ENCODE peak calls at places on chromosomes 13 and 19, in ten cellular contexts. O is IMR-90, A is GM23248, Q is HepG2, G is OCI-LY7, R is fibroblast of lung, I is HCT116, K is astrocyte, S is K562, D is neural progenitor cell. L is an unnamed sample.

GRCh38 chr19:47511681-47512080 is 3.2 kb downstream of the NAPA start:
- DNase-seq in I (no peak), Q (no peak), G (no peak), R (no peak), S (no peak), D (no peak), K (no peak), O (peak), A (peak), L (no peak)

GRCh38 chr13:39876258-39876657 is 220.8 kb downstream of the COG6 start:
- DNase-seq in G (no peak), Q (no peak), R (peak), S (no peak), A (peak), I (no peak), K (peak), D (no peak), O (peak), L (no peak)

GRCh38 chr13:113951246-113951999 is 22.5 kb downstream of the C13orf46 start:
- DNase-seq in O (peak), R (peak), I (peak), A (peak), Q (peak), S (peak), K (no peak), G (peak), D (peak), L (peak)

GRCh38 chr13:32426981-32427851 is 714 bp downstream of the N4BP2L1 start:
- DNase-seq in O (peak), S (no peak), D (peak), R (no peak), K (no peak), A (peak), G (peak), Q (no peak), I (no peak), L (peak)

GRCh38 chr19:13277104-13277809 is 127.0 kb downstream of the IER2 start:
- DNase-seq in D (peak), Q (peak), I (peak), A (peak), K (peak), R (peak), S (peak), G (peak), O (peak), L (peak)

GRCh38 chr13:105047676-105048295 is 1487.7 kb downstream of the EFNB2 start:
- DNase-seq in R (no peak), A (no peak), K (no peak), Q (no peak), D (no peak), G (no peak), S (no peak), I (no peak), O (no peak), L (no peak)

GRCh38 chr13:99380921-99381645 is 73.9 kb upstream of the GPR183 start:
- DNase-seq in G (no peak), I (no peak), S (no peak), K (no peak), R (no peak), O (peak), A (no peak), D (no peak), Q (no peak), L (no peak)

GRCh38 chr13:79772811-79773210 is 291.9 kb downstream of the NDFIP2 start:
- DNase-seq in R (peak), D (no peak), Q (no peak), O (no peak), G (no peak), A (peak), S (no peak), K (no peak), I (no peak), L (no peak)

GRCh38 chr13:24802074-24802473 is 38.1 kb downstream of the RNF17 start:
- DNase-seq in A (peak), D (no peak), R (peak), Q (no peak), I (no peak), K (no peak), S (no peak), G (no peak), O (no peak), L (no peak)

GRCh38 chr19:38389101-38389925 is 816 bp downstream of the SPRED3 start:
- DNase-seq in O (peak), S (no peak), I (no peak), K (peak), R (peak), A (peak), Q (no peak), D (peak), G (no peak), L (no peak)

GRCh38 chr13:38686635-38687245 is at the start of gene FREM2:
- DNase-seq in D (peak), G (no peak), S (no peak), A (peak), R (peak), O (no peak), Q (no peak), K (peak), I (no peak), L (no peak)

GRCh38 chr13:84894749-84895148 is 904.5 kb downstream of the SLITRK6 start:
- DNase-seq in S (no peak), I (no peak), Q (no peak), K (no peak), G (no peak), A (no peak), O (no peak), D (no peak), R (no peak), L (no peak)

GRCh38 chr19:48290923-48291700 is 21.2 kb downstream of the ZNF114 start:
- DNase-seq in I (no peak), S (peak), R (peak), D (peak), G (peak), O (peak), K (peak), A (peak), Q (no peak), L (peak)

GRCh38 chr19:44747739-44748425 is 626 bp upstream of the BCL3 start:
- DNase-seq in A (peak), D (peak), S (no peak), I (no peak), G (no peak), Q (peak), O (peak), R (peak), K (peak), L (peak)

GRCh38 chr19:47419037-47419783 is at the start of gene MEIS3:
- DNase-seq in I (no peak), K (no peak), O (no peak), A (peak), Q (no peak), G (no peak), D (peak), R (no peak), S (peak), L (no peak)

GRCh38 chr19:3178377-3178972 is at the start of gene S1PR4:
- DNase-seq in R (no peak), O (no peak), I (no peak), Q (no peak), S (no peak), K (no peak), A (no peak), G (peak), D (no peak), L (peak)

GRCh38 chr13:37679043-37679442 is 80.5 kb upstream of the POSTN start:
- DNase-seq in G (no peak), A (no peak), D (no peak), Q (no peak), K (no peak), I (no peak), O (no peak), R (no peak), S (no peak), L (no peak)

GRCh38 chr13:110400786-110401533 is 93.9 kb downstream of the COL4A2 start:
- DNase-seq in O (peak), G (no peak), S (no peak), Q (no peak), D (no peak), A (peak), R (peak), K (peak), I (no peak), L (no peak)

GRCh38 chr13:73133536-73133935 is 74.7 kb downstream of the KLF5 start:
- DNase-seq in R (peak), I (no peak), D (no peak), S (no peak), K (peak), A (peak), G (no peak), Q (no peak), O (no peak), L (no peak)

GRCh38 chr19:14677464-14677863 is 2.8 kb upstream of the ADGRE3 start:
- DNase-seq in Q (no peak), O (no peak), S (no peak), I (no peak), K (no peak), D (no peak), A (no peak), R (no peak), G (no peak), L (no peak)

GRCh38 chr19:1001538-1002166 is 1.4 kb downstream of the GRIN3B start:
- DNase-seq in K (no peak), S (peak), D (peak), I (no peak), A (peak), G (peak), O (no peak), R (no peak), Q (no peak), L (peak)

GRCh38 chr19:13011653-13012389 is 16.5 kb downstream of the NFIX start:
- DNase-seq in O (no peak), G (no peak), D (no peak), R (no peak), S (no peak), K (no peak), A (peak), I (no peak), Q (no peak), L (no peak)

GRCh38 chr19:4732680-4733114 is 9.1 kb upstream of the DPP9 start:
- DNase-seq in Q (peak), D (peak), I (peak), R (peak), A (peak), O (peak), S (peak), K (no peak), G (peak), L (peak)

GRCh38 chr13:41546372-41547252 is 89.3 kb downstream of the RGCC start:
- DNase-seq in A (peak), S (no peak), Q (peak), O (peak), D (no peak), G (no peak), K (peak), I (no peak), R (peak), L (no peak)

GRCh38 chr19:49057636-49058234 is at the start of gene CGB7:
- DNase-seq in G (no peak), O (peak), D (peak), Q (peak), I (no peak), K (peak), A (peak), S (peak), R (peak), L (no peak)

GRCh38 chr19:4130635-4131438 is 6.9 kb upstream of the MAP2K2 start:
- DNase-seq in S (peak), K (peak), I (peak), A (peak), R (peak), G (no peak), O (peak), Q (peak), D (no peak), L (no peak)

GRCh38 chr13:27446986-27447583 is 3.3 kb downstream of the MTIF3 start:
- DNase-seq in Q (no peak), S (no peak), R (no peak), I (no peak), G (peak), D (no peak), O (no peak), K (no peak), A (no peak), L (no peak)

GRCh38 chr13:28794370-28794769 is 25.8 kb upstream of the MTUS2 start:
- DNase-seq in S (no peak), O (no peak), D (no peak), G (no peak), I (no peak), K (no peak), Q (peak), A (no peak), R (no peak), L (no peak)

GRCh38 chr19:44163789-44164188 is 1.1 kb upstream of the ZNF226 start:
- DNase-seq in D (no peak), S (no peak), R (no peak), Q (no peak), G (no peak), A (no peak), I (no peak), O (no peak), K (no peak), L (no peak)

GRCh38 chr13:29436291-29436690 is 159.2 kb downstream of the SLC7A1 start:
- DNase-seq in O (peak), K (peak), D (no peak), I (no peak), S (no peak), R (peak), A (peak), Q (no peak), G (no peak), L (no peak)

GRCh38 chr13:51255556-51255955 is 33.4 kb downstream of the FAM124A start:
- DNase-seq in K (no peak), G (no peak), D (peak), A (no peak), R (no peak), I (no peak), S (no peak), O (no peak), Q (no peak), L (no peak)

GRCh38 chr19:6297202-6297601 is 17.4 kb upstream of the MLLT1 start:
- DNase-seq in Q (no peak), A (no peak), O (no peak), S (no peak), D (no peak), I (no peak), G (no peak), R (no peak), K (no peak), L (no peak)

GRCh38 chr13:64633948-64634347 is 2596.2 kb downstream of the PCDH9 start:
- DNase-seq in D (no peak), Q (no peak), O (no peak), R (no peak), K (peak), I (no peak), A (no peak), G (no peak), S (no peak), L (no peak)

GRCh38 chr19:50981587-50982146 is 2.0 kb downstream of the KLK7 start:
- DNase-seq in R (no peak), G (no peak), K (no peak), S (no peak), D (no peak), O (no peak), A (no peak), Q (no peak), I (no peak), L (no peak)

GRCh38 chr13:98180092-98180491 is 3.0 kb upstream of the RNF113B start:
- DNase-seq in S (no peak), D (no peak), O (no peak), A (no peak), I (no peak), Q (no peak), R (no peak), K (peak), G (no peak), L (no peak)

GRCh38 chr13:42280537-42280936 is 8.6 kb downstream of the AKAP11 start:
- DNase-seq in D (no peak), K (no peak), Q (no peak), G (no peak), I (no peak), R (no peak), O (no peak), A (no peak), S (no peak), L (peak)

GRCh38 chr19:45794627-45795026 is 2.0 kb upstream of the DMWD start:
- DNase-seq in R (no peak), D (no peak), Q (no peak), S (no peak), G (no peak), K (no peak), O (no peak), I (no peak), A (no peak), L (no peak)

GRCh38 chr19:45790942-45791341 is 1.7 kb downstream of the DMWD start:
- DNase-seq in R (no peak), A (no peak), G (no peak), Q (no peak), K (no peak), S (no peak), I (no peak), D (no peak), O (no peak), L (no peak)

GRCh38 chr19:45792482-45793177 is at the start of gene DMWD:
- DNase-seq in R (peak), G (peak), I (peak), Q (peak), S (peak), K (peak), O (peak), D (peak), A (peak), L (peak)

GRCh38 chr19:45791744-45792481 is 732 bp downstream of the DMWD start:
- DNase-seq in K (no peak), G (no peak), R (no peak), A (peak), D (no peak), Q (no peak), S (no peak), O (no peak), I (no peak), L (peak)

DNA sequence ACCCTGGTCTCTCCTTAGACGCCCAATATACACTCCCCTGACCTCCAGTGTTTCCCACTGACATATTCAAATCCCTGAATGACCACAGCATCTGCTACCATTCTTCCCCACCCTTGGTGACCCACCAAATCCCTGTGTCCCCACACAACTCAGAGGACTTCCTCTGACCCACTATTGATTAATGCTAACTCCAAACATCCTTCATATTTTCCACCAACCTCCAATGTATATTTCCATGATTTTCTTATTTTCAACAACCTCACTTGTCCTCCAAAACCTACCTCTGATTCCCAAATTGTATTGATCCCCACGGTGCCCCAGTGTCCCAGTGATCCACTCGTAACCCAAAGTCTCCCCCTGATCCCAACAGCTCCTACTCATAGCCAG is 526 bp upstream of the DMWD start:
- DNase-seq in G (no peak), S (no peak), K (no peak), R (no peak), Q (no peak), A (no peak), I (no peak), O (no peak), D (no peak), L (no peak)
- H2AFZ ChIP-seq in G (no peak), S (peak), K (peak), R (no peak), Q (no peak), A (no peak), I (peak), O (peak), D (peak), L (no peak)

DNA sequence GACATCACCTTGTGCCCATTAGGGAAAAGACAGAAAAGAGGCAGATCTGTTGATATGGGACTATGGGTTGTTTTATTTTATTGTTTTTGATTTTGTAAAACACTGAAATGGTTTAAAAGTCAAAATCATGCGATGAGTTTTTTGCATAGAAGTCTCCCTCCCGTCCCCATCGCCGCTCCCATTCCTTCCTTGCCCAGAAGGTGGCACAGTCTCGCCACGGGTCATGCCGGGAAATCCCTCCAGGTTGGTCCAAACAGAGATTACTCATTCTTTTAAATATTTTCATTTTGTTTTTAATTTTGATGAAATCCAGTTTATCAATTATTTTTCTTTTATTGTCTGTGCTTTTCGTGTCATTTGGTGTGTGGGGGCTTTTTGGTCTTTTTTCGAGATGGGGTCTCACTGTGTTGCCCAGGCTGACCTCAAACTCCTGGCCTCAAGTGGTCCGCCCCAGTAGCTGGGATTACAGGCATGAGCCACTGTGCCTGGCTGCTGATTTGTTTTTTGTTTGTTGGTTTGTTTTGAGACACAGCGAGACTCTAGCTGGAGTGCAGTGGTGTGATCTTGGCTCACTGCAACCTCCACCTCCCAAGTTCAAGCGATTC is 9.2 kb downstream of the PGPEP1 start:
- DNase-seq in D (peak), G (peak), S (peak), R (peak), Q (peak), I (no peak), O (peak), K (no peak), A (peak), L (peak)
- H2AFZ ChIP-seq in D (no peak), G (no peak), S (no peak), R (no peak), Q (no peak), I (no peak), O (no peak), K (no peak), A (no peak), L (no peak)

GRCh38 chr19:40719414-40719894 is 2.5 kb downstream of the ITPKC start:
- DNase-seq in O (no peak), D (no peak), I (no peak), G (peak), K (no peak), S (no peak), Q (no peak), A (peak), R (no peak), L (peak)

GRCh38 chr19:40717325-40717879 is 490 bp downstream of the ITPKC start:
- DNase-seq in G (no peak), A (no peak), K (no peak), R (peak), S (peak), I (no peak), O (no peak), Q (no peak), D (no peak), L (no peak)

GRCh38 chr19:40718774-40719391 is 2.0 kb downstream of the ITPKC start:
- DNase-seq in R (peak), K (peak), G (peak), Q (peak), I (peak), A (peak), D (peak), S (peak), O (peak), L (peak)

GRCh38 chr19:40716655-40717324 is at the start of the genes COQ8B and ITPKC:
- DNase-seq in A (peak), Q (peak), R (peak), G (peak), D (peak), O (peak), K (peak), I (peak), S (peak), L (peak)

DNA sequence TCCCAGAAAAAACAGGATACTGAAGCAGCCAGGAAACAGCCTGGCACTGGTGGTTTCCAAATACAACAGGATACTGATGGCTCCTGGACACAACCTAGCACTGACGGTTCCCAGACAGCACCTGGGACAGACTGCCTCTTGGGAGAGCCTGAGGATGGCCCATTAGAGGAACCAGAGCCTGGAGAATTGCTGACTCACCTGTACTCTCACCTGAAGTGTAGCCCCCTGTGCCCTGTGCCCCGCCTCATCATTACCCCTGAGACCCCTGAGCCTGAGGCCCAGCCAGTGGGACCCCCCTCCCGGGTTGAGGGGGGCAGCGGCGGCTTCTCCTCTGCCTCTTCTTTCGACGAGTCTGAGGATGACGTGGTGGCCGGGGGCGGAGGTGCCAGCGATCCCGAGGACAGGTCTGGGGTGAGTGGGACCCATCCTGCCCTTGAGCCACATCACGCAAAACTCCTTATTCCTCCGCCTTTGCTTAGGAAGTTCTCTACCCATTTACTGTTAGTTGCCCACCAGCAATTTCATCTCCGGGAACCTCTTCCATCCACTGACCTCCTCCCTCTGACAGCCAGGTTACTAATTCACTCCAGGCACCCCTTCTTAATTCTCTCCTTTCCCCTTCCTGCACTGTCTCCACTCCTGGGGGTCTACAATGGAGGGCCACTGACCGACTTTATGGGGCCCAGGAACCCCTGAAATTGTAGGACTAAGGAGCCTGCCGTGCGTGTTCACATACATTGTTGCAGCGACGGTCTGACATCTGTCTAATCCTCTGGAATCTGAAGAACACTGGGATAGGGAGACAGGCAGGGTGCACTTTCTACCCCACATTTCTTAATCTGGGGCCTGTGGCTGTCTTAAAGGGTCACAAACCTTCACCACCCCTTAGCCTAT is 1.2 kb downstream of the ITPKC start:
- DNase-seq in K (no peak), A (peak), G (peak), D (peak), R (peak), O (peak), I (no peak), Q (peak), S (no peak), L (peak)
- H2AFZ ChIP-seq in K (no peak), A (no peak), G (peak), D (no peak), R (no peak), O (peak), I (no peak), Q (no peak), S (peak), L (peak)

GRCh38 chr13:33642374-33643065 is 175.4 kb upstream of the RFC3 start:
- DNase-seq in S (no peak), I (no peak), G (no peak), Q (peak), K (no peak), A (peak), O (peak), R (peak), D (peak), L (no peak)
- H2AFZ ChIP-seq in S (no peak), I (no peak), G (no peak), Q (no peak), K (no peak), A (no peak), O (peak), R (no peak), D (no peak), L (no peak)